ENCODE peak calls at places on chromosomes 13 and 19, in four cellular contexts. One of them, this sample, is unnamed.
A peak's percentile ranks its signal among the peaks of the same experiment; 100 is the strongest.

GRCh38 chr13:42753697-42754096 is 27.7 kb upstream of the FAM216B start:
- DNase-seq in psoas muscle: no peak
- DNase-seq in heart right ventricle: no peak
- DNase-seq in ascending aorta: no peak
- DNase-seq in this sample: no peak

GRCh38 chr19:7257148-7258041 is 36.8 kb downstream of the INSR start:
- DNase-seq in psoas muscle: no peak
- DNase-seq in heart right ventricle: no peak
- DNase-seq in ascending aorta: no peak
- DNase-seq in this sample: peak; percentile 75

GRCh38 chr13:111947026-111947810 is 119.7 kb upstream of the SOX1 start:
- DNase-seq in psoas muscle: no peak
- DNase-seq in heart right ventricle: no peak
- DNase-seq in ascending aorta: no peak
- DNase-seq in this sample: no peak

GRCh38 chr19:55146648-55147218 is 2.3 kb downstream of the TNNT1 start:
- DNase-seq in psoas muscle: peak; percentile 56
- DNase-seq in heart right ventricle: no peak
- DNase-seq in ascending aorta: no peak
- DNase-seq in this sample: no peak

GRCh38 chr19:1063030-1063908 is 3.7 kb upstream of the ARHGAP45 start:
- DNase-seq in psoas muscle: peak; percentile 70
- DNase-seq in heart right ventricle: no peak
- DNase-seq in ascending aorta: no peak
- DNase-seq in this sample: no peak

GRCh38 chr13:91520952-91521351 is 122.5 kb downstream of the GPC5 start:
- DNase-seq in psoas muscle: no peak
- DNase-seq in heart right ventricle: no peak
- DNase-seq in ascending aorta: no peak
- DNase-seq in this sample: no peak

GRCh38 chr19:1854542-1855039 is 6.3 kb upstream of the REXO1 start:
- DNase-seq in psoas muscle: no peak
- DNase-seq in heart right ventricle: peak; percentile 64
- DNase-seq in ascending aorta: no peak
- DNase-seq in this sample: no peak

GRCh38 chr13:94764576-94765321 is 52.4 kb upstream of the SOX21 start:
- DNase-seq in psoas muscle: no peak
- DNase-seq in heart right ventricle: no peak
- DNase-seq in ascending aorta: no peak
- DNase-seq in this sample: no peak

GRCh38 chr19:3792114-3792513 is 5.9 kb upstream of the MATK start:
- DNase-seq in psoas muscle: no peak
- DNase-seq in heart right ventricle: no peak
- DNase-seq in ascending aorta: no peak
- DNase-seq in this sample: no peak

GRCh38 chr13:43546260-43546659 is 240.5 kb downstream of the ENOX1 start:
- DNase-seq in psoas muscle: peak; percentile 51
- DNase-seq in heart right ventricle: peak; percentile 65
- DNase-seq in ascending aorta: no peak
- DNase-seq in this sample: peak; percentile 49

GRCh38 chr13:109336730-109337129 is 449.7 kb downstream of the IRS2 start:
- DNase-seq in psoas muscle: no peak
- DNase-seq in heart right ventricle: no peak
- DNase-seq in ascending aorta: no peak
- DNase-seq in this sample: no peak

GRCh38 chr13:112616586-112617381 is 28.8 kb upstream of the TUBGCP3 start:
- DNase-seq in psoas muscle: no peak
- DNase-seq in heart right ventricle: no peak
- DNase-seq in ascending aorta: no peak
- DNase-seq in this sample: no peak

GRCh38 chr13:34748078-34748477 is 194.0 kb upstream of the NBEA start:
- DNase-seq in psoas muscle: no peak
- DNase-seq in heart right ventricle: no peak
- DNase-seq in ascending aorta: peak; percentile 62
- DNase-seq in this sample: peak; percentile 52

GRCh38 chr19:43438291-43439162 is 23.8 kb downstream of the TEX101 start:
- DNase-seq in psoas muscle: no peak
- DNase-seq in heart right ventricle: peak; percentile 61
- DNase-seq in ascending aorta: no peak
- DNase-seq in this sample: peak; percentile 39

GRCh38 chr13:74217816-74218215 is 83.6 kb upstream of the KLF12 start:
- DNase-seq in psoas muscle: no peak
- DNase-seq in heart right ventricle: no peak
- DNase-seq in ascending aorta: no peak
- DNase-seq in this sample: no peak

GRCh38 chr13:28754698-28755545 is 36.2 kb upstream of the SLC46A3 start:
- DNase-seq in psoas muscle: peak; percentile 60
- DNase-seq in heart right ventricle: peak; percentile 45
- DNase-seq in ascending aorta: no peak
- DNase-seq in this sample: no peak

GRCh38 chr13:30803791-30804190 is 68.4 kb downstream of the ALOX5AP start:
- DNase-seq in psoas muscle: no peak
- DNase-seq in heart right ventricle: no peak
- DNase-seq in ascending aorta: no peak
- DNase-seq in this sample: no peak
- H3K4me3 ChIP-seq in psoas muscle: peak overlapping the region; percentile 58
- H3K4me3 ChIP-seq in heart right ventricle: no peak overlapping the region
- H3K4me3 ChIP-seq in ascending aorta: peak overlapping the region; percentile 54
- H3K4me3 ChIP-seq in this sample: no peak overlapping the region

GRCh38 chr13:71525004-71525403 is 342.0 kb downstream of the DACH1 start:
- DNase-seq in psoas muscle: no peak
- DNase-seq in heart right ventricle: no peak
- DNase-seq in ascending aorta: no peak
- DNase-seq in this sample: no peak
- H3K4me3 ChIP-seq in psoas muscle: peak overlapping the region; percentile 16
- H3K4me3 ChIP-seq in heart right ventricle: peak overlapping the region; percentile 26
- H3K4me3 ChIP-seq in ascending aorta: no peak overlapping the region
- H3K4me3 ChIP-seq in this sample: no peak overlapping the region

DNA sequence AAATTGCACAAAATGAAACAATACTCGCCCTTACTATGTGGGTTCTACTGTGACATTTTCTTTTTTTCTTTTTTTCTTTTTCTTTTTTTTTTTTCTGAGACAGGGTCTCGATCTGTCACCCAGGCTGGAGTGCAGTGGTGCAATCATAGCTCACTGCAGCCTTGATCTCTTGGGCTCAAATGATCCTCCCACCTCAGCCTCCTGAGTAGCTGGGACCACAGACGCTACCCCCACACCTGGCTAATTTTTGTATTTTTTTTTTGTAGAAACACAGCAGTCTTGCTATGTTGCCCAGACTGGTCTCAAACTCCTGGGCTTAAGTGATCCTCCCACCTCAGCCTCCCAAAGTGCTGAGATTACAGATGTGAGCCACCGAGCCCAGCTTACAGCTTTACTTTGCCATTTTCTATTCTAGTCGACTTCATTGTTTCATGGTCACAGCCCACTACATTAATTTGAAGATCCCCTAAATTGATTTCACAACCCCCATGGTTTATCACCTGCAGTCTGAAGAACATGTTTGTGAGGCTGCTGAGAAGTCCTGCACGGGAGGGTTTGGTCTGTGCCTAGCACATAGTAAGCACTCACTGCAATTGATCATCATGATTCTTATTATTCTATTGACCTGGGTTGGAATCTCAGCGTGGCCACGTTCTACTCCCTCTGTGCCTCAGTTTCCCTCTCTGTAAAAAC is 3.8 kb downstream of the BCL3 start:
- DNase-seq in psoas muscle: no peak
- DNase-seq in heart right ventricle: no peak
- DNase-seq in ascending aorta: no peak
- DNase-seq in this sample: no peak
- H3K4me3 ChIP-seq in psoas muscle: peak overlapping the region; percentile 97
- H3K4me3 ChIP-seq in heart right ventricle: peak overlapping the region; percentile 58
- H3K4me3 ChIP-seq in ascending aorta: peak overlapping the region; percentile 57
- H3K4me3 ChIP-seq in this sample: no peak overlapping the region

GRCh38 chr13:19596086-19596485 is 34.8 kb upstream of the TPTE2 start:
- DNase-seq in psoas muscle: no peak
- DNase-seq in heart right ventricle: no peak
- DNase-seq in ascending aorta: no peak
- DNase-seq in this sample: no peak
- H3K4me3 ChIP-seq in psoas muscle: no peak overlapping the region
- H3K4me3 ChIP-seq in heart right ventricle: no peak overlapping the region
- H3K4me3 ChIP-seq in ascending aorta: no peak overlapping the region
- H3K4me3 ChIP-seq in this sample: no peak overlapping the region

This sample was measured in ovary.